ENCODE peak calls at places on chromosome 15, in five cellular contexts. R is GM20000; P is CD8-positive, alpha-beta T cell; K is body of pancreas; C is prostate gland. T is an unnamed sample.

GRCh38 chr15:68279779-68280745 is 2.5 kb downstream of the FEM1B start:
- DNase-seq in C (no peak), K (no peak), P (no peak), R (no peak), T (no peak)

GRCh38 chr15:23645379-23646164 is 2.1 kb downstream of the MAGEL2 start:
- DNase-seq in K (peak; percentile 16), P (no peak), C (no peak), R (no peak), T (no peak)

GRCh38 chr15:58604455-58604923 is 145.0 kb downstream of the ADAM10 start:
- DNase-seq in R (no peak), C (peak; percentile 43), K (peak; percentile 36), P (no peak), T (no peak)

GRCh38 chr15:100338971-100339444 is 2.8 kb downstream of the ADAMTS17 start:
- DNase-seq in C (peak; percentile 87), P (peak; percentile 79), K (peak; percentile 83), R (no peak), T (no peak)

GRCh38 chr15:79370716-79371115 is 59.8 kb downstream of the TMED3 start:
- DNase-seq in P (no peak), R (no peak), K (no peak), C (no peak), T (no peak)

GRCh38 chr15:49370782-49371181 is 52.3 kb upstream of the FGF7 start:
- DNase-seq in R (no peak), C (no peak), P (no peak), K (no peak), T (no peak)

GRCh38 chr15:85019815-85020590 is 38.3 kb downstream of the PDE8A start:
- DNase-seq in R (no peak), P (no peak), C (no peak), K (no peak), T (no peak)

GRCh38 chr15:96320703-96321421 is 9.6 kb upstream of the NR2F2 start:
- DNase-seq in C (no peak), R (no peak), P (no peak), K (peak; percentile 14), T (no peak)

GRCh38 chr15:40591310-40591845 is 2.7 kb upstream of the KNL1 start:
- DNase-seq in P (no peak), R (no peak), C (no peak), K (no peak), T (no peak)

GRCh38 chr15:76197703-76198455 is 113.4 kb downstream of the ETFA start:
- DNase-seq in C (no peak), R (no peak), K (no peak), P (no peak), T (no peak)

GRCh38 chr15:65408370-65409283 is 14.1 kb downstream of the IGDCC4 start:
- DNase-seq in R (no peak), P (no peak), K (no peak), C (no peak), T (no peak)

GRCh38 chr15:84684092-84684491 is 26.1 kb upstream of the NMB start:
- DNase-seq in R (no peak), P (no peak), K (no peak), C (no peak), T (no peak)

GRCh38 chr15:100096700-100097099 is 245.1 kb downstream of the ADAMTS17 start:
- DNase-seq in R (no peak), P (no peak), K (no peak), C (no peak), T (no peak)

GRCh38 chr15:25545017-25545416 is 106.2 kb upstream of the UBE3A start:
- DNase-seq in R (no peak), K (no peak), C (no peak), P (no peak), T (no peak)

GRCh38 chr15:75786564-75786925 is 56.7 kb upstream of the UBE2Q2 start:
- DNase-seq in R (no peak), K (no peak), C (no peak), P (peak; percentile 17), T (no peak)

GRCh38 chr15:50463423-50464358 is 39.5 kb downstream of the USP8 start:
- DNase-seq in P (no peak), R (no peak), K (no peak), C (no peak), T (no peak)

GRCh38 chr15:40247406-40247971 is 8.6 kb downstream of the PAK6 start:
- DNase-seq in K (no peak), C (no peak), P (no peak), R (no peak), T (no peak)

GRCh38 chr15:76253851-76254440 is 57.3 kb downstream of the ETFA start:
- DNase-seq in C (no peak), K (no peak), P (no peak), R (no peak), T (no peak)

GRCh38 chr15:76208084-76208785 is 103.0 kb downstream of the ETFA start:
- DNase-seq in K (no peak), R (peak; percentile 9), C (no peak), P (no peak), T (no peak)

GRCh38 chr15:83475551-83475950 is 28.4 kb downstream of the SH3GL3 start:
- DNase-seq in C (no peak), P (no peak), K (no peak), R (no peak), T (no peak)

GRCh38 chr15:55915876-55916567 is 77.4 kb downstream of the NEDD4 start:
- DNase-seq in P (no peak), K (no peak), R (no peak), C (no peak), T (no peak)

GRCh38 chr15:29126821-29127461 is 142.7 kb downstream of the NSMCE3 start:
- DNase-seq in P (no peak), K (no peak), C (no peak), R (no peak), T (no peak)

GRCh38 chr15:41945221-41945620 is 27.1 kb downstream of the EHD4 start:
- DNase-seq in K (no peak), P (no peak), C (no peak), R (no peak), T (no peak)

GRCh38 chr15:51883436-51883835 is 54.0 kb downstream of the TMOD3 start:
- DNase-seq in P (no peak), R (no peak), C (no peak), K (no peak), T (no peak)

DNA sequence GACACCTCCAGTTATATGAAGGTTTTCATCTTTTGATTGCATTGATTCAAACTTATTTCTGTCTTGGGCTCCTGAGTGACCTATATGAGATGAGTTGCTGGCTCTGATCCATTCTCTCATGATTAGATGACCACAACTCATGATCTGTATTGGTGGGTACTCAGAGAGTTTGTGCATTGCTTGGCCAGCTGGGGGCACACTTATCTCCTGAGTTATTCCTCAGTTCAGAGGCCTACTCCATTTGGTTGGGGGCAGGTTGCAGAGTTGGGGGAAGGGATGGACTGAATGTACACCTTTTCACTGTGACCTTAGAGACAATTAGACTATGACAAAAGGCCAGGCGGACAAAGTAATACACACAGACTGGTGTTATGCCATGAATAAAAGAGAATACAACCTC is 166.2 kb upstream of the SEMA6D start:
- DNase-seq in P (no peak), R (no peak), K (no peak), C (no peak), T (no peak)
- TF ChIP-seq CTCF in P (no peak), R (no peak), K (no peak), C (no peak), T (peak; percentile 7)

GRCh38 chr15:62796296-62796695 is 246.3 kb upstream of the TPM1 start:
- DNase-seq in P (no peak), K (no peak), R (no peak), C (no peak), T (no peak)

GRCh38 chr15:62797171-62797570 is 245.4 kb upstream of the TPM1 start:
- DNase-seq in P (no peak), C (no peak), R (no peak), K (no peak), T (no peak)

GRCh38 chr15:62799919-62800318 is 242.6 kb upstream of the TPM1 start:
- DNase-seq in R (no peak), C (peak; percentile 36), P (no peak), K (no peak), T (no peak)

GRCh38 chr15:62798536-62798935 is 244.0 kb upstream of the TPM1 start:
- DNase-seq in R (no peak), C (no peak), P (no peak), K (no peak), T (no peak)

GRCh38 chr15:62799037-62799436 is 243.5 kb upstream of the TPM1 start:
- DNase-seq in K (no peak), C (no peak), P (no peak), R (no peak), T (no peak)
- TF ChIP-seq CTCF in K (no peak), C (no peak), P (no peak), R (no peak), T (no peak)

DNA sequence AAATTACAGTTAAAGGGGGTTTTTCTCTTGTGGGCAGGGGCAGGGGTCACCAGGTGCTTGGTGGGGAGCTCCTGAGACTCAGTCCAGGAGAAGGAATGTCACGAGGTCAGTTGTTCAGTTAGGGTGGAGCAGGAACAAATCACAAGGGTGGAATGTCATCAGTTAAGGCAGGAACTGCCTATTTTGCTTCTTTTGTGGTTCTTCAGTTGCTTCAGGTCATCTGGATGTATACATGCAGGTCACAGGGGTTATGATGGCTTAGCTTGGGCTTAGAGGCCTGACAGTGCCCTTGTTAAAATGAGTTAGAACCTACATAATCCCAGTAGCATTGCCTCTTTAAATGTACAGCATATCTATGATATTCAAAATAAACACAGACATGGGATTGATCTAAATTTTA is 120.2 kb upstream of the CHD2 start:
- DNase-seq in K (no peak), C (no peak), R (no peak), P (no peak), T (no peak)
- TF ChIP-seq CTCF in K (no peak), C (no peak), R (no peak), P (no peak), T (no peak)

GRCh38 chr15:78076231-78077052 is 1.1 kb downstream of the TBC1D2B start:
- DNase-seq in C (no peak), R (no peak), K (no peak), P (peak; percentile 57), T (no peak)

GRCh38 chr15:78075490-78076230 is 1.9 kb downstream of the TBC1D2B start:
- DNase-seq in R (no peak), P (no peak), C (peak; percentile 64), K (peak; percentile 85), T (no peak)

GRCh38 chr15:78079296-78080087 is 2.0 kb upstream of the TBC1D2B start:
- DNase-seq in K (no peak), R (no peak), C (no peak), P (no peak), T (no peak)

GRCh38 chr15:78077860-78078187 is 313 bp upstream of the TBC1D2B start:
- DNase-seq in R (no peak), P (no peak), K (no peak), C (no peak), T (no peak)

DNA sequence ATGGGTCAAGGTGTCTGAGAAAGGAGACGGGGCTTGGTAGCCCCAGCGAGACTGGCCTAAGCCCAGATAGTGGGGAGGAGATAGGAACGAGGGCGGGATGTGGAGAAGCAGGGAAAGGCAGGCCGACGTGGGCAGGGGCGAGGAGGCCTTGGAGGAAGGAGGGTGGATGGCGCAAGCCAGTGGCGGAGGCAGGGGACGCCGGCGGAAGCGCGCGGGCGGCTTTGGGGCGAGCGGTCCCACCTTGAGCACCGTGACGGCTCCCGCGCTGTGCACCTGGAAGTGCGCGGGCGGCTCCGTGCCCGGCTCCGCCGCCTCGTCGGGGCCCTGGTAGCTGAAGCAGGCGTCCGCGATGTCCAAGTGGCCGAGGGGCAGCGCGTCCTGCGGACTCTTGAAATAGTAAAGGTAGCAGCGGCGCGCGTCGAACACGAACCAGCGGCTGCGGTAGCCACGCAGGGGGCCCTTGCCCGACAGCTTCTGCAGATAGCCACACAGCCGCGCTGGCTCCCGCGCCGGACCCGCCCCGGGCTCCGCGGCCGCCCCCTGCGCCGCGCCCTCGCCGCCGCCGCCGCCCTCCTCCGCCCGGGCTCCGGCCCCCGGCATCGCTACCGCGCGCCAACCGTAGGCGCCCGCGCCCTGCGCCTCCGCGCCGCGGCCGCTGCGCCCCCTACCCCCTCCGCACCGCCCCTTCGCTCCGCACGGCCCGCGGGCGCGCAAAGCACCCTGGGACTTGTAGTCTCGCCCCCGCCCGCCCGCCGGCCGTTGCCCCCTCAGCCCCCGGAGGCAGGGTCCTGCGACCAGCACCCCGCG is at the start of gene TBC1D2B:
- DNase-seq in P (peak; percentile 83), C (peak; percentile 60), R (peak; percentile 87), K (peak; percentile 64), T (no peak)
- TF ChIP-seq CTCF in P (no peak), C (peak; percentile 2), R (no peak), K (peak; percentile 12), T (peak; percentile 6)

T was measured in GM12864.